ENCODE peak calls at places on chromosomes 11 and 22, in ten cellular contexts. D, K, O, J, V, L, B, Q, R and U are unnamed samples. For H3K9me3 and H3K4me1, the result is how much of the 10 kb centered on the place peaks cover.

GRCh38 chr11:3684129-3684685 is 13.0 kb upstream of the CHRNA10 start:
- DNase-seq in Q (no peak), D (no peak), V (no peak), B (no peak), R (no peak), K (no peak), L (no peak), O (no peak), J (no peak), U (no peak)

GRCh38 chr11:114340311-114341131 is 44.3 kb downstream of the NNMT start:
- DNase-seq in B (peak), K (peak), R (peak), V (peak), O (peak), L (peak), D (peak), J (peak), Q (peak), U (peak)

GRCh38 chr11:58394195-58394594 is 12.5 kb downstream of the OR5B3 start:
- DNase-seq in K (no peak), V (no peak), Q (no peak), L (no peak), D (no peak), R (no peak), J (no peak), B (no peak), O (no peak), U (no peak)

GRCh38 chr11:95066721-95067041 is at the start of gene SRSF8:
- DNase-seq in O (no peak), V (peak), R (no peak), D (no peak), K (no peak), J (no peak), L (no peak), B (no peak), Q (no peak), U (no peak)

GRCh38 chr22:22891139-22891621 is 3.6 kb downstream of the IGLL5 start:
- DNase-seq in V (no peak), D (no peak), O (no peak), K (no peak), L (no peak), J (no peak), R (no peak), B (no peak), Q (no peak), U (no peak)

GRCh38 chr11:45233121-45233803 is 52.9 kb downstream of the SYT13 start:
- DNase-seq in L (peak), B (peak), O (peak), K (peak), J (peak), V (peak), Q (peak), D (peak), R (peak), U (peak)

GRCh38 chr22:36191106-36191836 is 10.3 kb downstream of the APOL4 start:
- DNase-seq in O (peak), L (no peak), K (no peak), R (no peak), Q (no peak), J (peak), D (peak), B (peak), V (no peak), U (no peak)

GRCh38 chr22:21026783-21027692 is 5.3 kb downstream of the SLC7A4 start:
- DNase-seq in Q (no peak), O (peak), L (no peak), B (no peak), J (peak), D (no peak), K (no peak), R (peak), V (no peak), U (no peak)

GRCh38 chr11:72739240-72740059 is 12.8 kb downstream of the ARAP1 start:
- DNase-seq in O (no peak), V (no peak), B (peak), D (no peak), L (no peak), Q (no peak), J (no peak), R (no peak), K (no peak), U (no peak)

GRCh38 chr22:17707526-17707925 is 66.7 kb downstream of the BID start:
- DNase-seq in V (no peak), J (no peak), K (no peak), O (no peak), Q (no peak), R (no peak), D (no peak), L (no peak), B (no peak), U (no peak)

GRCh38 chr11:818396-819128 is at the start of gene PNPLA2:
- DNase-seq in O (peak), D (peak), V (no peak), B (peak), L (peak), K (peak), J (peak), R (no peak), Q (no peak), U (peak)

GRCh38 chr22:42959472-42960145 is 55.3 kb downstream of the PACSIN2 start:
- DNase-seq in O (no peak), V (no peak), B (peak), Q (peak), R (peak), K (peak), D (peak), J (no peak), L (no peak), U (peak)

GRCh38 chr22:28017859-28018258 is 98.8 kb upstream of the PITPNB start:
- DNase-seq in O (peak), K (peak), L (peak), B (no peak), Q (no peak), R (no peak), D (no peak), V (no peak), J (peak), U (no peak)

GRCh38 chr22:28018461-28018927 is 99.4 kb upstream of the PITPNB start:
- DNase-seq in D (no peak), L (peak), K (peak), Q (no peak), O (peak), V (no peak), J (peak), B (no peak), R (no peak), U (peak)

GRCh38 chr22:28017558-28017820 is 98.4 kb upstream of the PITPNB start:
- DNase-seq in V (no peak), K (no peak), Q (no peak), J (no peak), D (no peak), R (no peak), B (no peak), L (peak), O (no peak), U (no peak)

GRCh38 chr22:28015676-28016601 is 96.9 kb upstream of the PITPNB start:
- DNase-seq in L (no peak), O (peak), Q (peak), B (no peak), V (no peak), K (no peak), J (peak), R (no peak), D (no peak), U (no peak)

DNA sequence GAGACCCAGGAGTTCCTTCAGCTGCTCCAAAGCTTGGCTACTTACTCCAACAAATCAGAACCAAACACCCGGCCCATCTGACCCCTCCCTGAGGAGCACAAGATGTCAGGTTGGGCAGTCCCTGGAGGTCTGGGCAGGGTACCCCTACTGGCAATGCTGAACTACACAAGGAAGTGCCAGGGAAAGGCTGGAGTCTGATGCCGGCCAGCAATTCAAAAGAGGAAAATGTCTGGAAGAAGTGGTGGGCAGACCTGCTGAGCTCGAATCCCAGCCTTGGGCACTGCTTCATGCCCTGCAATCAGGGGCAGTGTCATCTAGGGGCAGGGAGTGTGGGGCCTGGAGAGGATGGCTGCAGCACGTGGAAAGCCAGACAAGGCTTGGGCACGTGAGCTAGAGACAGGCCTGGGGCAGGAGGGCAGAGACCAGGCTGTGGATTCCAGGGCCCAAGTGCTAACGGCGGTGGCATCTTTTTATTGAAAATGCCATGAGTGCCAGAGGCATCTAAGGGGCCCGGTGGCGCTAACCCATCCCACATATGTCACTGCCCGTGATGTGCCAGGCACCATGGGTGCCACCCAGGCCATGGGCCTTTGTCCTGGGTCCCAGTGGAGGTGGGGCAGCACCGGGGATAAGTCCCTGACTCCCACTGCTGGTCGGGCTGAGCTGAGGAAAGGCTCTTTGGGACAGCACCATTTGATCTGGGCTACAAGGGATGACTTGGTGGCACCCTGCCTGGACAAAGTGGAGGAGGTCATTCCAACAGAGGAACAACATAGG is 97.9 kb upstream of the PITPNB start:
- DNase-seq in V (no peak), D (no peak), R (no peak), J (peak), O (peak), L (no peak), Q (no peak), B (no peak), K (peak), U (no peak)
- TF ChIP-seq CTCF in V (no peak), D (no peak), R (no peak), J (no peak), O (no peak), L (no peak), Q (no peak), B (no peak), K (no peak), U (no peak)

GRCh38 chr22:48530666-48531065 is 1297.0 kb downstream of the BRD1 start:
- DNase-seq in D (no peak), J (no peak), Q (no peak), K (no peak), L (no peak), R (no peak), B (no peak), O (no peak), V (no peak), U (no peak)
- H3K9me3 ChIP-seq in D (under half), J (under half), Q (under half), K (under half), L (under half), R (under half), B (under half), O (under half), V (under half), U (under half)

GRCh38 chr11:123258877-123259276 is 63.8 kb upstream of the CLMP start:
- DNase-seq in V (no peak), R (no peak), O (no peak), L (no peak), Q (no peak), D (no peak), J (no peak), B (no peak), K (no peak), U (no peak)
- H3K4me1 ChIP-seq in V (under half), R (under half), O (under half), L (under half), Q (under half), D (under half), J (under half), B (under half), K (under half), U (under half)

DNA sequence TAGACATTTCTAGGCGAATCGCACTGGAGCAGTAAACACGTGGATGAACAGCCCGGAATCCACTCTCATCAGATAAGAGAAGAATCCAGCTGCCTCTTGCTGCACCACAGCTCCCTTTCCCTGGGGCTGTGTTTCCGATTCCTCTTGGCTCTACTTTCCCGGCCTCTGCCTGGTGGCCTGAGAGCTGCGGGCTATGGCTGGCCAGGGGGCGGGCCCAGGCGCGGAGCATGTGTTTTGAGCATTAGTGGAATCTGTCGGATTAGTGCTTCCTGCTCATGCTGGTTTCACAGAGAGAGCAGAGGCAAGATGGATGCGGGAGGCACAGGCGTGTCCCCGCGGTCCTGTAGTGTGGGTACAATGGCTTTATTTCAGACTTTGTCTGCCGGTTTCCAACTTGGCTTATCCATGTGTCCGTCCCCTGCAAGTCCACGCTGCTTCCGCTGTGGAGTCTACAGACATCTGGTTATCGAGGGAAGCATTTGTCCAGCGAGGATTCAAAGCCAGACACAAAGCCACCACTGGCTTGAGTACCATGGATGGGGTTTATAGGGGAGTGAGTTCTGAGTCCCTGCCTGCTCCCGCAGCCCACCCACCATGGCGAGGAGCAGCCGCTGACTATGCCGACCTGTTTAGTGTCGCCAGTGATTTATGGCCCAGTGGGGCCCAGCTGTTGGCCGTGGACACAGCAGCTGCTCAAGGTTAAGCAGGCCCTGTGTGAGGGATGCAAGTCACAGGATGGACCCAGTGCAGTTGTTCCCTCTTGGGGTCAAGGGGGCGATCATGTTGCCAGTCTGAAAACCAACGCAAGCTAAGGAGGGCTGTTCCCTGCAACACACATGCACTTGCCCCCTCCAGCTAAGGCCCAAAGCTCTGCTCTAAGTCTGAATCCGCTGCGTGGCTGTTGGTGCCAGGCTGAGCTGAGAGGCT is 43.3 kb upstream of the EP300 start:
- DNase-seq in O (peak), Q (peak), K (peak), V (no peak), J (peak), R (peak), D (peak), L (peak), B (peak), U (peak)
- TF ChIP-seq CTCF in O (no peak), Q (no peak), K (no peak), V (no peak), J (no peak), R (no peak), D (no peak), L (no peak), B (no peak), U (no peak)

DNA sequence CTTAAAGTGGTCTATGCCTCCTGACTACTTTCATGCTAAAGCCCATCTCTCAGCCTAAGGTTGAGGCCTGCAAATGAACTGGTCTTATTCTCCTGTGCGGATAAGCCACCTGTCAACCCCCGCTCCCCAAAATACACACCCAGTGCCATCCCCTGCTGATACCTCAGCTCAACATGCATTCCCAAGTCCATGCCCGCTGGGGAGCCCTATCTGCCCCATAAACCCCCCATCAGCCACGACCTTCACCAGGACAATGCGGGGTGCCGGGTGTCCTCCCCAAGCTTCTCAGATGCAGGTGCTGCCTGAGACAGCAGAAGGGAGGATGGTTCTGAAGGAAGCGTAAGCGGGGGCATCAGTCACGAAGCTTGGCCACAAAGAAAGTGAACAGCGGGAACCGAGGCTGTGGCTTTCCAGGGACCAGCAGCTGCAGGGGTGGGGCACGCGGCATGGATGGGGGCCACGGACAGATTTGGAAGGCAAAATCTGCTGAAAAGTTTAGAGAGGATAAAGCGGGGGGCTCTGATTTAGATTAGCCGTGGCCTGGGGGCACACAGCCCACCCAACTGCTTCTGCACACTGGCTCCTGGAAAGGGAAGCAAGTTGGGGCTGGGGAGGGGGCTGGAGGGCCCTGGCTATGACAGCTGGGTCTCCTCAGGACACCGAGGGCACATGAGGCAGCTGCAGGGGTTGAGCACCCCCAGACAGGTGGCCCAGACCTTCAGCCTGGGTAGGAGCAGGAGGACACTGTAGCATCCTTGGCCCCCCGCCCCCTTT is 1391.9 kb downstream of the TBC1D22A start:
- DNase-seq in K (no peak), J (no peak), O (no peak), B (no peak), D (no peak), R (no peak), Q (no peak), V (no peak), L (no peak), U (no peak)
- H3K9me3 ChIP-seq in K (under half), J (under half), O (under half), B (under half), D (under half), R (under half), Q (under half), V (under half), L (under half), U (under half)

DNA sequence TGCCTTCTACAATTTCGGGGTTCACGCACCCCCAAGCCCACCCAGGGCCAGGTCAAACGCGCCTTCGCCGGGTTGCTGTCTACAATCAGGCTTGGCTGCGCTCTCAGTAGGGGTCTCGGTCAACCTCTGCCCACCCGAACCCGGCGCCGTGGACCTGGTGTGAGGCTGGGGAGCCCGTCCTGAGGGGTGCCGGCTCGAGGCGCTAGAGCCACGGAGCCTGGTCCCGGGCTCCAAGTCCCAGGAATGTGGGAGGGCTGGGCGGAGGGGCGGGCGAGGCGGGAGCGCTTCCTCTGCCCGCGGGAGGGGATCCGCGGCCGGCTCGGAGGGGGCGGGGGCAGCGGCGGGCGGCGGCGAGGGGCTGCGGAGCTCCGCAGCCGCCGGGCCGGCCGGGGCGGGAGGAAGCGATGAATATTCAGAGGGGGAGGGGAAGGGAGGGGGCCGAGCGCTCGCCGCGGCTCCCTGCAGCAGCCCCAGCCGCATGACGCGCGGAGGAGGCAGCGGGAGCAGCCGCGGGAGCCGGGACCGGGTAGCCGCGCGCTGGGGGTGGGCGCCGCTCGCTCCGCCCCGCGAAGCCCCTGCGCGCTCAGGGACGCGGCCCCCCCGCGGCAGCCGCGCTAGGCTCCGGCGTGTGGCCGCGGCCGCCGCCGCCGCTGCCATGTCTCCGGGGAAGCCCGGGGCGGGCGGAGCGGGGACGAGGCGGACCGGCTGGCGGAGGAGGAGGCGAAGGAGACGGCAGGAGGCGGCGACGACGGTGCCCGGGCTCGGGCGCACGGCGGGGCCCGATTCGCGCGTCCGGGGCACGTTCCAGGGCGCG is at the start of gene PTPRJ:
- DNase-seq in D (peak), L (peak), Q (peak), B (peak), O (peak), K (peak), J (peak), R (peak), V (peak), U (peak)
- H3K4me1 ChIP-seq in D (under half), L (under half), Q (under half), B (under half), O (under half), K (half or more), J (under half), R (under half), V (under half), U (under half)

GRCh38 chr11:96321066-96321465 is 21.9 kb downstream of the MAML2 start:
- DNase-seq in D (no peak), B (no peak), Q (no peak), R (no peak), J (no peak), V (no peak), O (no peak), K (no peak), L (no peak), U (no peak)
- TF ChIP-seq CTCF in D (no peak), B (no peak), Q (no peak), R (no peak), J (no peak), V (no peak), O (no peak), K (no peak), L (no peak), U (no peak)

DNA sequence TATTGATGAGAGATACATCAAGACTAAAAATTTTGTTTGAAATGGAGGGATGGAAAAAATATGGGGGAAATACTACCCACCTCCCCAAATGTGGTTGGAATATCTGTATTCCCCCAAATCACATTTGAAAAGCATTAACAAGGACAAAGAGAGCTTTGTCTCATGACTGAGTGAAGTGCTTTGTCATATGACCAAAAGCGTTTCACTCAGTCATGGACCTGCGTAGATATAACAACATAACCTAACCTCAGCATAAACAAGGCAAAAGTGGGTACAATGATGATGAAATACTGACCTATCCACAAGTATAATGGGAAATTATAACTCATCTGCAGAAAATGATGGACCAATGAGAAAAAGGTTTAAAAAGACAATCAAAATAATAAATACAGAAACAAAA is 418.3 kb downstream of the TBC1D22A start:
- DNase-seq in Q (no peak), L (no peak), K (no peak), V (no peak), R (no peak), O (no peak), B (no peak), J (no peak), D (no peak), U (no peak)
- H3K9me3 ChIP-seq in Q (under half), L (under half), K (under half), V (under half), R (under half), O (under half), B (under half), J (under half), D (under half), U (under half)

DNA sequence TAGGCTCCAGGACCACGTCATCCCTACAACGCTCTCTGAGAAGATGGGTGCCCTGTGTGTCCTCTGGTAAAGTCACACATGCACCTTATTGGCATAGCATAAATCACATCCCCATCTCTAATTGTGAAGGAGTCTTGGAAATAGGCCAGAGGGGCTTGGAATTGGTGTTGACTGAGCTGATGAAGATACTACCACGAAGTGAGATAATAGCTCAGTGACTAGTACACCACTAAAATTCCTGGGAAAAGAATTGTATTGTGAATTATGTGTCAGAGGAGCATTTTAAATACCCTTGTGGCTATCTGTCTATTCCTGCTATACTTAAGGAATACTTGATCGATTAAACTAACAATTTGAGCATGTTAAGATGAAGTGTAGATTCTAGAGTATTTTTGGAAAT is 57.7 kb downstream of the TNRC6B start:
- DNase-seq in V (no peak), D (no peak), Q (no peak), J (no peak), K (no peak), B (no peak), R (no peak), O (no peak), L (no peak), U (no peak)
- H3K4me1 ChIP-seq in V (under half), D (under half), Q (under half), J (under half), K (under half), B (under half), R (under half), O (under half), L (under half), U (under half)

GRCh38 chr11:37449146-37449545 is 851.1 kb upstream of the RAG2 start:
- DNase-seq in O (no peak), Q (peak), B (peak), V (peak), L (no peak), J (no peak), K (no peak), R (no peak), D (no peak), U (no peak)
- TF ChIP-seq CTCF in O (no peak), Q (peak), B (peak), V (peak), L (no peak), J (no peak), K (no peak), R (no peak), D (no peak), U (peak)